ENCODE peak calls at places on chromosomes 12 and 14, in four cellular contexts. U is esophagus squamous epithelium, S is GM12878, O is HCT116. E is an unnamed sample.

GRCh38 chr12:89051065-89051677 is 301.1 kb downstream of the DUSP6 start:
- DNase-seq in U (no peak), S (no peak), O (peak; percentile 70), E (peak; percentile 39)

GRCh38 chr12:110269622-110270124 is 11.4 kb upstream of the ATP2A2 start:
- DNase-seq in U (no peak), S (no peak), O (no peak), E (no peak)

GRCh38 chr12:59600174-59600573 is 4.3 kb downstream of the SLC16A7 start:
- DNase-seq in U (no peak), S (no peak), O (no peak), E (no peak)

GRCh38 chr14:58713677-58714076 is 75.9 kb downstream of the DACT1 start:
- DNase-seq in U (no peak), S (no peak), O (no peak), E (no peak)

GRCh38 chr12:116037941-116038837 is 239.3 kb downstream of the MED13L start:
- DNase-seq in U (no peak), S (no peak), O (no peak), E (no peak)

GRCh38 chr12:103877934-103878510 is 37.0 kb upstream of the NT5DC3 start:
- DNase-seq in U (no peak), S (peak; percentile 49), O (peak; percentile 64), E (no peak)

GRCh38 chr12:107399061-107399460 is 286.5 kb upstream of the PWP1 start:
- DNase-seq in U (no peak), S (no peak), O (no peak), E (no peak)

GRCh38 chr14:88470542-88471440 is 84.0 kb downstream of the PTPN21 start:
- DNase-seq in U (no peak), S (no peak), O (no peak), E (no peak)

GRCh38 chr12:124466200-124467128 is 100.9 kb downstream of the NCOR2 start:
- DNase-seq in U (peak; percentile 32), S (no peak), O (no peak), E (no peak)

GRCh38 chr14:100297320-100298300 is 8.6 kb downstream of the SLC25A29 start:
- DNase-seq in U (no peak), S (peak; percentile 35), O (no peak), E (no peak)

GRCh38 chr14:38554046-38554445 is 298.2 kb upstream of the CLEC14A start:
- DNase-seq in U (no peak), S (no peak), O (no peak), E (no peak)

GRCh38 chr12:53968214-53969127 is 4.5 kb upstream of the HOXC11 start:
- DNase-seq in U (no peak), S (no peak), O (no peak), E (no peak)

GRCh38 chr14:22560638-22561365 is 28.2 kb downstream of the DAD1 start:
- DNase-seq in U (no peak), S (no peak), O (no peak), E (peak; percentile 93)

GRCh38 chr14:33742166-33742565 is 208.7 kb downstream of the EGLN3 start:
- DNase-seq in U (no peak), S (no peak), O (no peak), E (no peak)

GRCh38 chr12:43758247-43758727 is 303 bp downstream of the PUS7L start:
- DNase-seq in U (no peak), S (peak; percentile 17), O (no peak), E (peak; percentile 7)

GRCh38 chr14:54691525-54692260 is 124.8 kb downstream of the SAMD4A start:
- DNase-seq in U (no peak), S (no peak), O (peak; percentile 53), E (peak; percentile 26)

GRCh38 chr12:126570571-126570970 is 1505.3 kb downstream of the AACS start:
- DNase-seq in U (no peak), S (no peak), O (no peak), E (no peak)

GRCh38 chr12:111438501-111438900 is 32.8 kb downstream of the SH2B3 start:
- DNase-seq in U (no peak), S (no peak), O (no peak), E (no peak)

GRCh38 chr12:24072302-24072701 is 122.8 kb upstream of the SOX5 start:
- DNase-seq in U (no peak), S (no peak), O (no peak), E (no peak)

GRCh38 chr12:7994731-7995205 is 37.7 kb upstream of the FOXJ2 start:
- DNase-seq in U (no peak), S (no peak), O (no peak), E (peak; percentile 72)

GRCh38 chr12:54526800-54527630 is 22.4 kb upstream of the PDE1B start:
- DNase-seq in U (no peak), S (no peak), O (peak; percentile 53), E (peak; percentile 8)

GRCh38 chr12:11814362-11814761 is 164.9 kb downstream of the ETV6 start:
- DNase-seq in U (no peak), S (no peak), O (no peak), E (no peak)

GRCh38 chr14:98350213-98350612 is 921.8 kb downstream of the BCL11B start:
- DNase-seq in U (no peak), S (no peak), O (no peak), E (no peak)

GRCh38 chr12:60415361-60415760 is 819.5 kb downstream of the SLC16A7 start:
- DNase-seq in U (no peak), S (no peak), O (no peak), E (no peak)

GRCh38 chr14:44317433-44317746 is 189.7 kb downstream of the FSCB start:
- DNase-seq in U (no peak), S (no peak), O (no peak), E (no peak)

GRCh38 chr14:75293920-75294648 is 15.5 kb downstream of the FOS start:
- DNase-seq in U (no peak), S (no peak), O (peak; percentile 88), E (peak; percentile 95)

GRCh38 chr14:75295491-75296338 is 17.1 kb downstream of the FOS start:
- DNase-seq in U (no peak), S (no peak), O (no peak), E (no peak)

GRCh38 chr14:75295061-75295461 is 16.4 kb downstream of the FOS start:
- DNase-seq in U (no peak), S (no peak), O (no peak), E (no peak)

GRCh38 chr14:75292886-75293285 is 14.3 kb downstream of the FOS start:
- DNase-seq in U (no peak), S (no peak), O (no peak), E (no peak)

GRCh38 chr14:75294649-75295033 is 16.0 kb downstream of the FOS start:
- DNase-seq in U (no peak), S (no peak), O (no peak), E (no peak)
- TF ChIP-seq CTCF in U (no peak), S (peak; percentile 23), O (no peak), E (no peak)

DNA sequence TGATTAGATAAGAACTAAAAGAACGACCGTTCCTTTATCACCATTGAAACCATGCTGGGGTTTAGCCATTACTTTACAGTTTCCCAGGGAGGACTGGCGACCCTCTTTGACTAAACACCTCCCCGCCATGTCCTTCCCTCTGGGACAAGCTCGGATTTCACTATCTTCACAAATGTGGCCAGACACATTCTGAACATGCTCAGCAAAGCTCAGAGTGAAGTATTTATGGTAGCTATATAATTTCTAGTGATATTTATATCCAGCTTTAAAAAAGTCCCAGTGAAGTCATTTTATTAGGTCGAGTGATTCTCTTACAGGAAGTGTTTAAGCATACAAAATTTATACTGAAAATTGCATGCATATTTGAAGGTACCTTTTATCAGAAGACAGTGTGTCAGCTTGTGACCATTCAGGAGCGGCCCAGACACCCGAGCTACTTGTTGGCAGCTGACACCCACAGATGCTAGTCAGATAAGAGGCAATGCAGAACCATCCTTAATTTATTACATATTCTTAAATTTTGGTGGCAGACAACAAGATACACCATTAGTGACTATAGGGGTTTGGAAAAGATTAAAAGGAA is 36.8 kb downstream of the NIN start:
- DNase-seq in U (no peak), S (no peak), O (no peak), E (no peak)
- H3K4me3 ChIP-seq in U (no peak overlapping the region), S (no peak overlapping the region), O (no peak overlapping the region), E (no peak overlapping the region)

DNA sequence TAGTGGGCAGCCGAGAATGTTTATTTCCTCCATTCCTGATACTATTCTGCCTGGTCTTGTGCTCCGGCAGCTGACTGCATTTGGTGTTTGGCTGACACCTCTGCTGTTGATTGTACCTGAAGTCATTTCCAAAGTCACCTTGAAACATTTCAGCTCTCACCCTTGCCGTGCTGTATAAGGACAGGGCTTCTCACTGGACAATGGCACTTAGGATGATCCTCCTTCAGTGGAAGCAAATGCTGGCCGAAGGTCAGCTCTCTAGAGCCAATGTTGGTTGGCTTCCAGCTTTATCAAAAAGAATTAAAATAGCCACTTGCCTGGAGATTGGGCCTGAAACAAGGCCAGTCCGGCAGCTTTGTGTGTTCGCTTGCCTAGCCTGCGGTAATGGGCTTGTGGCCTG is 44.0 kb downstream of the ACACB start:
- DNase-seq in U (no peak), S (no peak), O (no peak), E (no peak)
- TF ChIP-seq CTCF in U (no peak), S (no peak), O (no peak), E (no peak)

GRCh38 chr12:47755655-47756562 is 2.8 kb downstream of the RAPGEF3 start:
- DNase-seq in U (no peak), S (peak; percentile 75), O (no peak), E (no peak)
- H3K4me3 ChIP-seq in U (peak overlapping the region; percentile 70), S (peak overlapping the region; percentile 50), O (no peak overlapping the region), E (no peak overlapping the region)

GRCh38 chr12:82383930-82384513 is 25.7 kb downstream of the METTL25 start:
- DNase-seq in U (no peak), S (no peak), O (no peak), E (peak; percentile 22)
- TF ChIP-seq CTCF in U (no peak), S (peak; percentile 30), O (peak; percentile 53), E (peak; percentile 82)

GRCh38 chr12:99981639-99982190 is 3.0 kb downstream of the ANKS1B start:
- DNase-seq in U (no peak), S (no peak), O (no peak), E (no peak)
- H3K4me3 ChIP-seq in U (no peak overlapping the region), S (no peak overlapping the region), O (no peak overlapping the region), E (no peak overlapping the region)

GRCh38 chr14:36070056-36071043 is 106.2 kb downstream of the PTCSC3 start:
- DNase-seq in U (no peak), S (no peak), O (peak; percentile 55), E (peak; percentile 50)
- TF ChIP-seq CTCF in U (peak; percentile 58), S (peak; percentile 72), O (peak; percentile 89), E (peak; percentile 99)

DNA sequence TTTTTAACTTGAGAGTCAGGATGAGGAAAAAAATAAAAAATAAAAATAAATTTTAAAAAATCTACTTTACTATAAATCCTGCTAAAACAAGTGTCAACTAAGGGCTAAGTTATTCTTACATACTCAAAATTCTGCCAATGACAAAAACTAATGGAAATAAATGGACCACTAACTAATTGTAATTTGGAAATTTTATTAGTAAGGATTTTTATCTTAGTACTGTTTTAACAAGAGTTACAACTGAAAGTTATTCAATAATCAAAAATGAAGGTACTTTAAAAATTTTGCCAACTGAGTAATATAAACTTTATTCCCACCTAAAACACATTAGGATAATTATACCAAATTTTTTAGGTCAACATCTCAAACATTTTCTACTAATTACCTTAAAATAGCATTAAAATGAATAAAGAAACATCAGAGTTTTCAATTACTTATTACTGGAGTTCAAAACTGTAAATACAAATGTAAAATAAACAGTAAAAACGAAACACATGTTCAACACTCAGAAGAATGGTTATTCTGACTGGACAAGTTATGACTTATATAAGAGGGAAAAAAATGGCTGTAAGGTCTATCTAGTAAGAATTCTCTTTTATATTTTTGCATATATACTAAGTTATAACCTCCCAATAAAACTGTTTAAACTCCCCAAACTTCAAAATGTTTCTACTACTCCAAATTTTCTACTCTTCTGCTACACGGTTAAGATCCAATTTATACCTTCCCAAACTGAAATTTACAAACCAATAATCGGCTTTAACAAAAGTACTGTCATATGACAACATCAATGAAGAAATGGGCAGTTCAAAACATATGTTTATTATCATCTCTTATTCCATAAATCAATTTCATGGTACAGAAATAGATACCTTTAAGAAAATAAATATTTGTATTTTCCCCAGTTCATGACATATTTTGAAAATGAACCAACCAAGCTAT is 2.7 kb downstream of the HECTD1 start:
- DNase-seq in U (no peak), S (no peak), O (no peak), E (no peak)
- H3K4me3 ChIP-seq in U (peak overlapping the region; percentile 94), S (peak overlapping the region; percentile 90), O (no peak overlapping the region), E (peak overlapping the region; percentile 85)

E was measured in LNCaP clone FGC.